ENCODE peak calls at places on chromosomes 16 and 17, in four cellular contexts. L is Caki2, U is heart left ventricle, X is SK-N-DZ. M is an unnamed sample.

GRCh38 chr17:49511810-49512209 is 16.7 kb downstream of the NGFR start:
- DNase-seq in L (no peak), U (no peak), X (no peak), M (no peak)

GRCh38 chr16:85017151-85017550 is 5.8 kb upstream of the ZDHHC7 start:
- DNase-seq in L (no peak), U (no peak), X (no peak), M (no peak)

GRCh38 chr17:1966274-1967086 is 58.7 kb downstream of the RTN4RL1 start:
- DNase-seq in L (no peak), U (no peak), X (no peak), M (no peak)

GRCh38 chr16:88613911-88614817 is 24.2 kb upstream of the IL17C start:
- DNase-seq in L (no peak), U (no peak), X (no peak), M (no peak)

GRCh38 chr16:4285167-4285566 is 12.3 kb upstream of the TFAP4 start:
- DNase-seq in L (no peak), U (no peak), X (no peak), M (no peak)

GRCh38 chr17:42421479-42422332 is 1.4 kb downstream of the CAVIN1 start:
- DNase-seq in L (peak), U (peak), X (no peak), M (peak)

GRCh38 chr16:57366544-57367040 is 5.7 kb upstream of the CX3CL1 start:
- DNase-seq in L (no peak), U (no peak), X (no peak), M (no peak)

GRCh38 chr17:57783338-57783742 is 38.2 kb upstream of the CCDC182 start:
- DNase-seq in L (peak), U (peak), X (peak), M (peak)

GRCh38 chr17:74951680-74952421 is 16.2 kb downstream of the OTOP3 start:
- DNase-seq in L (no peak), U (no peak), X (no peak), M (no peak)

GRCh38 chr17:79834575-79835469 is 4.4 kb downstream of the CBX4 start:
- DNase-seq in L (no peak), U (peak), X (no peak), M (no peak)

GRCh38 chr16:47311738-47312505 is 148.9 kb downstream of the ITFG1 start:
- DNase-seq in L (peak), U (no peak), X (no peak), M (no peak)

GRCh38 chr16:76959166-76959565 is 231.8 kb upstream of the MON1B start:
- DNase-seq in L (no peak), U (no peak), X (no peak), M (no peak)

GRCh38 chr16:2977440-2977839 is 2.8 kb downstream of the PKMYT1 start:
- DNase-seq in L (no peak), U (no peak), X (no peak), M (no peak)

GRCh38 chr17:33732116-33732515 is 439.0 kb upstream of the ASIC2 start:
- DNase-seq in L (peak), U (no peak), X (no peak), M (peak)

GRCh38 chr16:56927471-56927870 is 4.5 kb upstream of the HERPUD1 start:
- DNase-seq in L (no peak), U (no peak), X (no peak), M (no peak)

GRCh38 chr17:74326506-74326905 is 480 bp downstream of the KIF19 start:
- DNase-seq in L (no peak), U (no peak), X (no peak), M (no peak)

GRCh38 chr17:27429666-27430382 is 26.4 kb upstream of the KSR1 start:
- DNase-seq in L (no peak), U (no peak), X (no peak), M (no peak)

GRCh38 chr17:55576237-55576998 is 65.2 kb upstream of the SMIM36 start:
- DNase-seq in L (peak), U (no peak), X (no peak), M (peak)

GRCh38 chr17:43967251-43967875 is 13.6 kb upstream of the PYY start:
- DNase-seq in L (no peak), U (no peak), X (no peak), M (no peak)

GRCh38 chr17:17235212-17236174 is 1.5 kb downstream of the FLCN start:
- DNase-seq in L (peak), U (no peak), X (no peak), M (no peak)

GRCh38 chr16:75567911-75568310 is 1.7 kb downstream of the GABARAPL2 start:
- DNase-seq in L (no peak), U (no peak), X (no peak), M (no peak)

GRCh38 chr17:81381632-81382577 is 13.4 kb upstream of the BAHCC1 start:
- DNase-seq in L (no peak), U (peak), X (no peak), M (no peak)